ENCODE peak calls at places on chromosomes 11 and 22, in five cellular contexts. C is NCI-H774, S is caudate nucleus, V is neural progenitor cell, Y is HCEC 1CT. X is an unnamed sample.

GRCh38 chr11:112962854-112963367 is 1.7 kb downstream of the NCAM1 start:
- DNase-seq in V (peak), S (peak), Y (no peak), C (peak), X (peak)

GRCh38 chr22:32836286-32836859 is 34.9 kb downstream of the TIMP3 start:
- DNase-seq in S (no peak), C (no peak), V (peak), Y (no peak), X (peak)

GRCh38 chr11:62875698-62876483 is 4.8 kb upstream of the SLC3A2 start:
- DNase-seq in Y (no peak), C (no peak), V (no peak), S (no peak), X (no peak)

GRCh38 chr22:31248138-31248745 is 36.1 kb downstream of the LIMK2 start:
- DNase-seq in V (peak), S (peak), C (no peak), Y (peak), X (peak)

GRCh38 chr11:120882237-120882636 is 141.7 kb upstream of the TBCEL start:
- DNase-seq in C (no peak), V (no peak), Y (no peak), S (peak), X (no peak)

GRCh38 chr11:123707606-123708205 is 33.8 kb downstream of the ZNF202 start:
- DNase-seq in Y (peak), C (peak), V (peak), S (no peak), X (peak)

GRCh38 chr11:34214961-34215805 is 109.8 kb downstream of the NAT10 start:
- DNase-seq in Y (peak), V (no peak), C (no peak), S (no peak), X (no peak)

GRCh38 chr22:49006207-49007012 is 821.3 kb downstream of the BRD1 start:
- DNase-seq in Y (no peak), S (no peak), C (no peak), V (no peak), X (no peak)

GRCh38 chr11:28838741-28839140 is 730.6 kb downstream of the METTL15 start:
- DNase-seq in V (no peak), C (no peak), S (no peak), Y (peak), X (no peak)

GRCh38 chr22:25764270-25765015 is 22.5 kb downstream of the MYO18B start:
- DNase-seq in C (no peak), Y (no peak), S (no peak), V (peak), X (no peak)

GRCh38 chr22:20488946-20489345 is 6.6 kb downstream of the KLHL22 start:
- DNase-seq in V (peak), C (no peak), S (no peak), Y (no peak), X (no peak)

GRCh38 chr11:7575841-7576451 is 62.1 kb downstream of the PPFIBP2 start:
- DNase-seq in C (no peak), S (no peak), Y (no peak), V (no peak), X (no peak)

GRCh38 chr11:97993565-97993964 is 1027.2 kb upstream of the CNTN5 start:
- DNase-seq in Y (no peak), S (no peak), V (no peak), C (no peak), X (no peak)

X was measured in HEK293T.